ENCODE peak calls at places on chromosome 12, in four cellular contexts. M is HEK293T; L is heart left ventricle; X is CD8-positive, alpha-beta memory T cell. B is an unnamed sample.

GRCh38 chr12:123937707-123938600 is 34.7 kb downstream of the CCDC92 start:
- DNase-seq in L (no peak), M (no peak), X (peak; percentile 62), B (no peak)

GRCh38 chr12:66638666-66639065 is 40.2 kb downstream of the GRIP1 start:
- DNase-seq in L (no peak), X (no peak), M (no peak), B (no peak)

GRCh38 chr12:103833095-103833777 is 7.8 kb downstream of the NT5DC3 start:
- DNase-seq in X (no peak), M (no peak), L (no peak), B (no peak)

GRCh38 chr12:104764225-104765073 is 193.6 kb downstream of the SLC41A2 start:
- DNase-seq in M (no peak), X (no peak), L (no peak), B (no peak)

GRCh38 chr12:80763874-80764273 is 47.2 kb downstream of the MYF5 start:
- DNase-seq in X (no peak), M (peak; percentile 24), L (no peak), B (no peak)

GRCh38 chr12:115752151-115752550 is 525.3 kb downstream of the MED13L start:
- DNase-seq in L (no peak), X (no peak), M (no peak), B (no peak)

GRCh38 chr12:9869307-9870161 is at the start of gene CLEC2B:
- DNase-seq in X (peak; percentile 59), L (no peak), M (no peak), B (no peak)

GRCh38 chr12:58425481-58426392 is 484.4 kb downstream of the ATP23 start:
- DNase-seq in M (no peak), X (no peak), L (peak; percentile 19), B (no peak)

GRCh38 chr12:12788131-12788530 is 2.7 kb downstream of the APOLD1 start:
- DNase-seq in M (no peak), L (no peak), X (no peak), B (no peak)

GRCh38 chr12:124772467-124773170 is 91.0 kb downstream of the SCARB1 start:
- DNase-seq in L (no peak), M (no peak), X (no peak), B (no peak)

GRCh38 chr12:25590021-25590721 is 37.1 kb upstream of the LMNTD1 start:
- DNase-seq in X (no peak), L (no peak), M (no peak), B (no peak)

GRCh38 chr12:40693503-40693863 is 1.2 kb downstream of the CNTN1 start:
- DNase-seq in X (no peak), L (no peak), M (peak; percentile 51), B (no peak)